ENCODE peak calls at places on chromosomes 4 and X, in four cellular contexts. W is NCI-H2171 treated with DMSO at 0.1 percent for 48 hours, Z is T-helper 2 cell, H is heart left ventricle. P is an unnamed sample.

GRCh38 chrX:112630187-112630586 is 49.6 kb downstream of the LHFPL1 start:
- DNase-seq in Z (no peak), H (peak; percentile 36), W (no peak), P (no peak)

GRCh38 chr4:189146994-189147929 is 793.4 kb upstream of the FRG1 start:
- DNase-seq in Z (no peak), H (no peak), W (no peak), P (no peak)

GRCh38 chr4:98209111-98209510 is 52.1 kb upstream of the RAP1GDS1 start:
- DNase-seq in Z (no peak), H (no peak), W (no peak), P (no peak)

GRCh38 chrX:20265726-20266681 is 705 bp downstream of the RPS6KA3 start:
- DNase-seq in Z (peak; percentile 50), W (peak; percentile 26), H (peak; percentile 30), P (peak; percentile 31)

GRCh38 chr4:133148690-133149363 is at the start of gene PCDH10:
- DNase-seq in Z (peak; percentile 68), W (peak; percentile 81), H (peak; percentile 83), P (peak; percentile 84)

GRCh38 chrX:47637546-47638195 is 7.9 kb upstream of the CFP start:
- DNase-seq in W (no peak), Z (peak; percentile 50), H (peak; percentile 49), P (peak; percentile 37)

GRCh38 chr4:48252313-48252712 is 17.3 kb downstream of the TEC start:
- DNase-seq in W (no peak), Z (no peak), H (no peak), P (no peak)

GRCh38 chr4:158850371-158850770 is 81.5 kb downstream of the FNIP2 start:
- DNase-seq in W (no peak), H (no peak), Z (no peak), P (no peak)

GRCh38 chrX:153765138-153766079 is 1.4 kb downstream of the PLXNB3 start:
- DNase-seq in W (no peak), H (peak; percentile 49), Z (no peak), P (peak; percentile 30)

GRCh38 chr4:189021831-189022230 is 882.6 kb downstream of the TRIML1 start:
- DNase-seq in Z (no peak), H (no peak), W (no peak), P (no peak)

GRCh38 chrX:130716822-130717405 is 186.1 kb downstream of the ENOX2 start:
- DNase-seq in Z (no peak), H (no peak), W (no peak), P (no peak)

GRCh38 chr4:44157611-44158277 is 290.9 kb downstream of the KCTD8 start:
- DNase-seq in Z (no peak), H (no peak), W (no peak), P (no peak)

GRCh38 chr4:74100531-74100930 is 1.5 kb upstream of the CXCL2 start:
- DNase-seq in W (no peak), Z (no peak), H (no peak), P (no peak)

GRCh38 chr4:6071959-6072720 is 53.9 kb upstream of the C4orf50 start:
- DNase-seq in W (no peak), Z (no peak), H (peak; percentile 44), P (peak; percentile 38)

GRCh38 chrX:11724122-11725017 is 33.7 kb upstream of the MSL3 start:
- DNase-seq in W (peak; percentile 2), H (no peak), Z (peak; percentile 24), P (no peak)

GRCh38 chr4:2797545-2798305 is 4.8 kb downstream of the SH3BP2 start:
- DNase-seq in Z (peak; percentile 89), H (peak; percentile 80), W (peak; percentile 8), P (peak; percentile 63)

GRCh38 chr4:174284181-174284886 is 623 bp downstream of the CEP44 start:
- DNase-seq in Z (no peak), W (peak; percentile 44), H (no peak), P (no peak)

GRCh38 chrX:40097101-40097491 is 662 bp downstream of the BCOR start:
- DNase-seq in Z (no peak), W (no peak), H (no peak), P (no peak)

GRCh38 chrX:137031517-137032377 is 2.0 kb downstream of the GPR101 start:
- DNase-seq in Z (peak; percentile 78), H (no peak), W (peak; percentile 63), P (peak; percentile 20)

GRCh38 chr4:78737020-78737419 is 39.1 kb upstream of the BMP2K start:
- DNase-seq in H (no peak), W (no peak), Z (no peak), P (no peak)

GRCh38 chr4:124768596-124768995 is 56.1 kb upstream of the ANKRD50 start:
- DNase-seq in H (no peak), W (no peak), Z (no peak), P (no peak)

GRCh38 chr4:63670735-63671134 is 738.5 kb downstream of the TECRL start:
- DNase-seq in Z (no peak), H (no peak), W (no peak), P (no peak)

GRCh38 chr4:83581411-83582288 is 45.7 kb downstream of the GPAT3 start:
- DNase-seq in H (no peak), W (no peak), Z (no peak), P (no peak)

GRCh38 chrX:48747415-48748026 is 14.0 kb upstream of the GLOD5 start:
- DNase-seq in Z (no peak), W (peak; percentile 81), H (no peak), P (no peak)

GRCh38 chr4:179307297-179308136 is 1865.3 kb upstream of the AGA start:
- DNase-seq in W (peak; percentile 0), H (no peak), Z (peak; percentile 13), P (no peak)

GRCh38 chr4:75919914-75920313 is 17.7 kb upstream of the PPEF2 start:
- DNase-seq in H (no peak), W (peak; percentile 26), Z (no peak), P (peak; percentile 10)

GRCh38 chr4:749771-750666 is 44.4 kb downstream of the PCGF3 start:
- DNase-seq in H (no peak), Z (no peak), W (no peak), P (peak; percentile 23)

GRCh38 chr4:3384771-3385701 is 56.7 kb upstream of the HGFAC start:
- DNase-seq in H (peak; percentile 67), Z (peak; percentile 17), W (no peak), P (peak; percentile 62)